ENCODE peak calls at places on chromosomes 4 and X, in five cellular contexts. V is HEK293T; P is stimulated activated naive CD4-positive, alpha-beta T cell; C is HFFc6; Y is left lobe of liver. H is an unnamed sample.

GRCh38 chr4:57119054-57119651 is 9.0 kb upstream of the IGFBP7 start:
- DNase-seq in C (peak), P (no peak), Y (no peak), V (no peak), H (no peak)

GRCh38 chr4:61199869-61200194 is 294 bp upstream of the ADGRL3 start:
- DNase-seq in P (no peak), C (no peak), V (no peak), Y (no peak), H (no peak)

GRCh38 chrX:112051546-112051945 is 31.0 kb downstream of the TRPC5 start:
- DNase-seq in P (no peak), C (no peak), V (no peak), Y (no peak), H (no peak)

GRCh38 chr4:188246488-188246887 is 107.2 kb downstream of the TRIML1 start:
- DNase-seq in P (no peak), C (no peak), Y (no peak), V (no peak), H (no peak)

GRCh38 chr4:139234258-139234657 is 45.8 kb downstream of the MGARP start:
- DNase-seq in Y (no peak), V (no peak), C (no peak), P (no peak), H (no peak)

GRCh38 chr4:169810325-169811323 is 52.9 kb upstream of the HPF1 start:
- DNase-seq in Y (no peak), C (peak), P (peak), V (peak), H (peak)

GRCh38 chrX:1564750-1565683 is 26.4 kb upstream of the AKAP17A start:
- DNase-seq in Y (peak), V (no peak), C (no peak), P (no peak), H (no peak)

GRCh38 chrX:14641681-14642655 is 112.6 kb downstream of the GLRA2 start:
- DNase-seq in C (no peak), P (no peak), V (no peak), Y (no peak), H (no peak)

GRCh38 chr4:74793757-74794340 is 474 bp downstream of the BTC start:
- DNase-seq in Y (peak), C (no peak), V (no peak), P (no peak), H (no peak)

GRCh38 chr4:150799207-150799606 is 215.9 kb downstream of the LRBA start:
- DNase-seq in C (no peak), P (no peak), V (no peak), Y (no peak), H (no peak)